ENCODE peak calls at places on chromosome 6, in ten cellular contexts. One of them, this sample, is unnamed.

GRCh38 chr6:126038234-126038633 is 51.9 kb downstream of the TRMT11 start:
- DNase-seq in foreskin fibroblast: peak; percentile 31
- DNase-seq in pancreas: no peak
- DNase-seq in omental fat pad: no peak
- DNase-seq in fibroblast of pulmonary artery: no peak
- DNase-seq in nephron progenitor cell: no peak
- DNase-seq in cardiac muscle cell: no peak
- DNase-seq in glutamatergic neuron: no peak
- DNase-seq in AG04450: no peak
- DNase-seq in BE2C: no peak
- DNase-seq in this sample: no peak

GRCh38 chr6:38215225-38215624 is 395.7 kb downstream of the ZFAND3 start:
- DNase-seq in foreskin fibroblast: no peak
- DNase-seq in pancreas: no peak
- DNase-seq in omental fat pad: no peak
- DNase-seq in fibroblast of pulmonary artery: no peak
- DNase-seq in nephron progenitor cell: no peak
- DNase-seq in cardiac muscle cell: no peak
- DNase-seq in glutamatergic neuron: peak; percentile 42
- DNase-seq in AG04450: no peak
- DNase-seq in BE2C: no peak
- DNase-seq in this sample: no peak

GRCh38 chr6:139369568-139370046 is 4.8 kb downstream of the CITED2 start:
- DNase-seq in foreskin fibroblast: peak; percentile 82
- DNase-seq in pancreas: peak; percentile 20
- DNase-seq in omental fat pad: no peak
- DNase-seq in fibroblast of pulmonary artery: peak; percentile 80
- DNase-seq in nephron progenitor cell: peak; percentile 25
- DNase-seq in cardiac muscle cell: peak; percentile 77
- DNase-seq in glutamatergic neuron: no peak
- DNase-seq in AG04450: no peak
- DNase-seq in BE2C: no peak
- DNase-seq in this sample: no peak

GRCh38 chr6:150874184-150874583 is 8.7 kb downstream of the MTHFD1L start:
- DNase-seq in foreskin fibroblast: no peak
- DNase-seq in pancreas: no peak
- DNase-seq in omental fat pad: no peak
- DNase-seq in fibroblast of pulmonary artery: no peak
- DNase-seq in nephron progenitor cell: no peak
- DNase-seq in cardiac muscle cell: no peak
- DNase-seq in glutamatergic neuron: peak; percentile 72
- DNase-seq in AG04450: no peak
- DNase-seq in BE2C: no peak
- DNase-seq in this sample: no peak

GRCh38 chr6:90365565-90366219 is 69.0 kb upstream of the BACH2 start:
- DNase-seq in foreskin fibroblast: no peak
- DNase-seq in pancreas: no peak
- DNase-seq in omental fat pad: no peak
- DNase-seq in fibroblast of pulmonary artery: no peak
- DNase-seq in nephron progenitor cell: no peak
- DNase-seq in cardiac muscle cell: no peak
- DNase-seq in glutamatergic neuron: no peak
- DNase-seq in AG04450: no peak
- DNase-seq in BE2C: no peak
- DNase-seq in this sample: no peak

GRCh38 chr6:87965806-87966205 is 81.8 kb upstream of the SPACA1 start:
- DNase-seq in foreskin fibroblast: no peak
- DNase-seq in pancreas: no peak
- DNase-seq in omental fat pad: no peak
- DNase-seq in fibroblast of pulmonary artery: no peak
- DNase-seq in nephron progenitor cell: no peak
- DNase-seq in cardiac muscle cell: no peak
- DNase-seq in glutamatergic neuron: no peak
- DNase-seq in AG04450: no peak
- DNase-seq in BE2C: no peak
- DNase-seq in this sample: no peak

GRCh38 chr6:13528232-13528631 is 40.8 kb upstream of the GFOD1 start:
- DNase-seq in foreskin fibroblast: no peak
- DNase-seq in pancreas: no peak
- DNase-seq in omental fat pad: no peak
- DNase-seq in fibroblast of pulmonary artery: peak; percentile 33
- DNase-seq in nephron progenitor cell: no peak
- DNase-seq in cardiac muscle cell: no peak
- DNase-seq in glutamatergic neuron: no peak
- DNase-seq in AG04450: no peak
- DNase-seq in BE2C: no peak
- DNase-seq in this sample: no peak

GRCh38 chr6:170134077-170135040 is 156.5 kb downstream of the DLL1 start:
- DNase-seq in foreskin fibroblast: no peak
- DNase-seq in pancreas: peak; percentile 45
- DNase-seq in omental fat pad: no peak
- DNase-seq in fibroblast of pulmonary artery: peak; percentile 56
- DNase-seq in nephron progenitor cell: no peak
- DNase-seq in cardiac muscle cell: no peak
- DNase-seq in glutamatergic neuron: no peak
- DNase-seq in AG04450: no peak
- DNase-seq in BE2C: no peak
- DNase-seq in this sample: peak; percentile 11

GRCh38 chr6:113634352-113635163 is 222.6 kb upstream of the MARCKS start:
- DNase-seq in foreskin fibroblast: peak; percentile 58
- DNase-seq in pancreas: no peak
- DNase-seq in omental fat pad: no peak
- DNase-seq in fibroblast of pulmonary artery: peak; percentile 77
- DNase-seq in nephron progenitor cell: no peak
- DNase-seq in cardiac muscle cell: no peak
- DNase-seq in glutamatergic neuron: no peak
- DNase-seq in AG04450: no peak
- DNase-seq in BE2C: no peak
- DNase-seq in this sample: no peak

GRCh38 chr6:166588691-166589333 is 2.3 kb upstream of the RAMACL start:
- DNase-seq in foreskin fibroblast: peak; percentile 42
- DNase-seq in pancreas: no peak
- DNase-seq in omental fat pad: no peak
- DNase-seq in fibroblast of pulmonary artery: peak; percentile 72
- DNase-seq in nephron progenitor cell: no peak
- DNase-seq in cardiac muscle cell: no peak
- DNase-seq in glutamatergic neuron: no peak
- DNase-seq in AG04450: peak; percentile 33
- DNase-seq in BE2C: no peak
- DNase-seq in this sample: no peak

GRCh38 chr6:145247677-145248419 is 487.5 kb downstream of the EPM2A start:
- DNase-seq in foreskin fibroblast: peak; percentile 91
- DNase-seq in pancreas: no peak
- DNase-seq in omental fat pad: no peak
- DNase-seq in fibroblast of pulmonary artery: peak; percentile 97
- DNase-seq in nephron progenitor cell: no peak
- DNase-seq in cardiac muscle cell: no peak
- DNase-seq in glutamatergic neuron: no peak
- DNase-seq in AG04450: peak; percentile 88
- DNase-seq in BE2C: no peak
- DNase-seq in this sample: no peak

GRCh38 chr6:148747493-148748160 is 797 bp downstream of the UST start:
- DNase-seq in foreskin fibroblast: peak; percentile 68
- DNase-seq in pancreas: peak; percentile 46
- DNase-seq in omental fat pad: no peak
- DNase-seq in fibroblast of pulmonary artery: peak; percentile 28
- DNase-seq in nephron progenitor cell: peak; percentile 69
- DNase-seq in cardiac muscle cell: peak; percentile 69
- DNase-seq in glutamatergic neuron: peak; percentile 72
- DNase-seq in AG04450: no peak
- DNase-seq in BE2C: peak; percentile 7
- DNase-seq in this sample: peak; percentile 49

GRCh38 chr6:24827970-24828369 is 29.3 kb upstream of the ARMH2 start:
- DNase-seq in foreskin fibroblast: no peak
- DNase-seq in pancreas: no peak
- DNase-seq in omental fat pad: no peak
- DNase-seq in fibroblast of pulmonary artery: no peak
- DNase-seq in nephron progenitor cell: no peak
- DNase-seq in cardiac muscle cell: no peak
- DNase-seq in glutamatergic neuron: no peak
- DNase-seq in AG04450: no peak
- DNase-seq in BE2C: no peak
- DNase-seq in this sample: no peak

GRCh38 chr6:24825130-24825630 is 26.5 kb upstream of the ARMH2 start:
- DNase-seq in foreskin fibroblast: no peak
- DNase-seq in pancreas: peak; percentile 38
- DNase-seq in omental fat pad: no peak
- DNase-seq in fibroblast of pulmonary artery: no peak
- DNase-seq in nephron progenitor cell: no peak
- DNase-seq in cardiac muscle cell: no peak
- DNase-seq in glutamatergic neuron: no peak
- DNase-seq in AG04450: no peak
- DNase-seq in BE2C: peak; percentile 24
- DNase-seq in this sample: no peak

GRCh38 chr6:24824142-24824755 is 25.5 kb upstream of the ARMH2 start:
- DNase-seq in foreskin fibroblast: peak; percentile 60
- DNase-seq in pancreas: no peak
- DNase-seq in omental fat pad: no peak
- DNase-seq in fibroblast of pulmonary artery: no peak
- DNase-seq in nephron progenitor cell: no peak
- DNase-seq in cardiac muscle cell: no peak
- DNase-seq in glutamatergic neuron: no peak
- DNase-seq in AG04450: no peak
- DNase-seq in BE2C: peak; percentile 43
- DNase-seq in this sample: no peak

GRCh38 chr6:24829657-24830056 is 30.9 kb upstream of the ARMH2 start:
- DNase-seq in foreskin fibroblast: no peak
- DNase-seq in pancreas: no peak
- DNase-seq in omental fat pad: no peak
- DNase-seq in fibroblast of pulmonary artery: no peak
- DNase-seq in nephron progenitor cell: no peak
- DNase-seq in cardiac muscle cell: no peak
- DNase-seq in glutamatergic neuron: no peak
- DNase-seq in AG04450: no peak
- DNase-seq in BE2C: no peak
- DNase-seq in this sample: no peak

DNA sequence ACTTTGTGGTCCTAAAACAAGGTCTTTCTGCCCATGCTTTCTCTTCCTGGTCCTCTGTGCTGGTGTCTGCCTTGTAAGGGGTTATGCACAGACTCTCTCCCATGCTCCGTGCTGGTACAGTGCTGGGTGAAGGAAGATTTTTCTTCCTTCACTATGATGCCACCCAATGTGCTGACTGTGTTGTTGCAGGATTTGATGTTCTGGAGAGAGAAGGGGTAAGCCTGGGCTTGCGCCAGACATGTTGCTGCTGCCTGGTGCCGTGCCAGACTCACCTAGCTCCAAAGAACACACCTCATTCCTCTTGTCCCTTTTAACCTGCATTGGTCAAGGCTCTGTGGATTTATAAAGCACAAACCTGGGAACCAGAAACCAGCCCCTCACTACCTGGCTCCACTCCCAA is 28.4 kb upstream of the ARMH2 start:
- DNase-seq in foreskin fibroblast: no peak
- DNase-seq in pancreas: no peak
- DNase-seq in omental fat pad: no peak
- DNase-seq in fibroblast of pulmonary artery: no peak
- DNase-seq in nephron progenitor cell: no peak
- DNase-seq in cardiac muscle cell: no peak
- DNase-seq in glutamatergic neuron: no peak
- DNase-seq in AG04450: no peak
- DNase-seq in BE2C: peak; percentile 13
- DNase-seq in this sample: no peak
- TF ChIP-seq CTCF in foreskin fibroblast: no peak
- TF ChIP-seq CTCF in pancreas: no peak
- TF ChIP-seq CTCF in omental fat pad: no peak
- TF ChIP-seq CTCF in fibroblast of pulmonary artery: no peak
- TF ChIP-seq CTCF in nephron progenitor cell: no peak
- TF ChIP-seq CTCF in cardiac muscle cell: no peak
- TF ChIP-seq CTCF in glutamatergic neuron: no peak
- TF ChIP-seq CTCF in AG04450: no peak
- TF ChIP-seq CTCF in BE2C: no peak
- TF ChIP-seq CTCF in this sample: no peak

GRCh38 chr6:161651949-161652348 is 378.1 kb upstream of the AGPAT4 start:
- DNase-seq in foreskin fibroblast: no peak
- DNase-seq in pancreas: no peak
- DNase-seq in omental fat pad: no peak
- DNase-seq in fibroblast of pulmonary artery: no peak
- DNase-seq in nephron progenitor cell: no peak
- DNase-seq in cardiac muscle cell: no peak
- DNase-seq in glutamatergic neuron: no peak
- DNase-seq in AG04450: no peak
- DNase-seq in BE2C: no peak
- DNase-seq in this sample: no peak
- TF ChIP-seq CTCF in foreskin fibroblast: no peak
- TF ChIP-seq CTCF in pancreas: no peak
- TF ChIP-seq CTCF in omental fat pad: no peak
- TF ChIP-seq CTCF in fibroblast of pulmonary artery: no peak
- TF ChIP-seq CTCF in nephron progenitor cell: no peak
- TF ChIP-seq CTCF in cardiac muscle cell: no peak
- TF ChIP-seq CTCF in glutamatergic neuron: no peak
- TF ChIP-seq CTCF in AG04450: no peak
- TF ChIP-seq CTCF in BE2C: no peak
- TF ChIP-seq CTCF in this sample: no peak

GRCh38 chr6:137769797-137770362 is 97.2 kb upstream of the TNFAIP3 start:
- DNase-seq in foreskin fibroblast: no peak
- DNase-seq in pancreas: no peak
- DNase-seq in omental fat pad: no peak
- DNase-seq in fibroblast of pulmonary artery: no peak
- DNase-seq in nephron progenitor cell: no peak
- DNase-seq in cardiac muscle cell: no peak
- DNase-seq in glutamatergic neuron: no peak
- DNase-seq in AG04450: no peak
- DNase-seq in BE2C: no peak
- DNase-seq in this sample: no peak
- TF ChIP-seq CTCF in foreskin fibroblast: no peak
- TF ChIP-seq CTCF in pancreas: no peak
- TF ChIP-seq CTCF in omental fat pad: no peak
- TF ChIP-seq CTCF in fibroblast of pulmonary artery: no peak
- TF ChIP-seq CTCF in nephron progenitor cell: no peak
- TF ChIP-seq CTCF in cardiac muscle cell: no peak
- TF ChIP-seq CTCF in glutamatergic neuron: no peak
- TF ChIP-seq CTCF in AG04450: no peak
- TF ChIP-seq CTCF in BE2C: no peak
- TF ChIP-seq CTCF in this sample: no peak

DNA sequence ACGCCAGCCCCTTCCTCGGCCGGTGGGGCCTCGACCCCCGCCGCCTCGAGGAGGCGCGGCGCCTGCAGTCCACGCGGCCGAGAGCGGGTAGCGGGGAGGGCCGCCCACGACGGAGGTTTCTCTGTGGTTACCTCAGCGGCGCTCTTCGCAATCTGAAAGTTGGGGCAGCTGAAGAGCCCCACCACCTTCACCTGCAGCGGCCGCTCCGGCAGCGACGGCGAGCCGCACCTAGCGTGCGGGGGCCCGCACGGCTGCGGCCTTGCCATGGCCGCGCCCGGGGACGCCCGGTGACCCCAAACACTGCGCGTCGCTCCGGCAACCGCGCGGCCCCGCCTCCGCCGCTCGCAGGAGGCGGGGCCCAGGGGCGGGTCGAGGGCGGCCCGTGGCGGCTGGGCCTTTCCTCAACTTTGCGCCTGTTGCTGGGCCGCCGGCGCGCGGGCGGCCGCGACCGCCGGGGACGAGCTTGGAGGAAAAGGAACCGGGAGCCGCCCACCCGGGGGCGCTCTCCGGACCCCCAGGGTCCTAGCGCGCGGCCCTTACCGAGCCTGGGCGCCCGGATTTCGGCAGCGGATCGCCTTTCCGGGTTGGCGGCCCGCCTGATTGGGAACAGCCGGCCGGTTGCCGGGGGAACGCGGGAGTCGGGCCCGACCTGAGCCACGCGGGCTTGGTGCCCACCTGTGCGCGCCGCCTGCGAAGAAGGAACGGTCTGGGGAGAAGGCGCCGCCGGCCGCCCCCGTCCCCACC is at the start of the genes PPIL6 and SMPD2:
- DNase-seq in foreskin fibroblast: peak; percentile 98
- DNase-seq in pancreas: peak; percentile 91
- DNase-seq in omental fat pad: no peak
- DNase-seq in fibroblast of pulmonary artery: peak; percentile 90
- DNase-seq in nephron progenitor cell: peak; percentile 92
- DNase-seq in cardiac muscle cell: peak; percentile 95
- DNase-seq in glutamatergic neuron: peak; percentile 88
- DNase-seq in AG04450: peak; percentile 58
- DNase-seq in BE2C: peak; percentile 94
- DNase-seq in this sample: peak; percentile 81
- TF ChIP-seq CTCF in foreskin fibroblast: peak; percentile 18
- TF ChIP-seq CTCF in pancreas: no peak
- TF ChIP-seq CTCF in omental fat pad: no peak
- TF ChIP-seq CTCF in fibroblast of pulmonary artery: no peak
- TF ChIP-seq CTCF in nephron progenitor cell: no peak
- TF ChIP-seq CTCF in cardiac muscle cell: peak; percentile 34
- TF ChIP-seq CTCF in glutamatergic neuron: peak; percentile 41
- TF ChIP-seq CTCF in AG04450: peak; percentile 33
- TF ChIP-seq CTCF in BE2C: peak; percentile 42
- TF ChIP-seq CTCF in this sample: no peak

This sample was measured in natural killer cell.